ENCODE peak calls at places on chromosomes 6 and 20, in ten cellular contexts. Q is body of pancreas, V is stomach, P is cardiac muscle cell, D is psoas muscle, N is transverse colon, L is hepatocyte, T is left lung, C is Caco-2, G is IMR-90. J is an unnamed sample. For H3K4me1, the result is how much of the 10 kb centered on the place peaks cover.

GRCh38 chr6:168206186-168206585 is 113.4 kb downstream of the DACT2 start:
- DNase-seq in L (no peak), G (no peak), Q (no peak), N (no peak), T (no peak), C (no peak), P (no peak), V (no peak), D (no peak), J (no peak)

GRCh38 chr20:57405236-57406016 is 14.2 kb downstream of the RBM38 start:
- DNase-seq in V (no peak), Q (no peak), N (no peak), D (peak), G (no peak), T (no peak), C (no peak), L (no peak), P (no peak), J (no peak)

GRCh38 chr6:110643175-110643574 is 166.8 kb upstream of the SLC22A16 start:
- DNase-seq in Q (no peak), C (no peak), P (no peak), L (no peak), V (no peak), T (no peak), G (peak), D (no peak), N (no peak), J (no peak)

GRCh38 chr20:50281831-50282591 is 91.4 kb downstream of the CEBPB start:
- DNase-seq in D (no peak), N (no peak), C (peak), G (no peak), V (no peak), P (no peak), T (no peak), L (no peak), Q (no peak), J (no peak)

GRCh38 chr6:44304282-44305199 is 8.6 kb downstream of the AARS2 start:
- DNase-seq in T (no peak), P (peak), Q (no peak), N (no peak), V (no peak), G (peak), L (peak), D (peak), C (peak), J (peak)

GRCh38 chr6:169571123-169571962 is 130.5 kb downstream of the WDR27 start:
- DNase-seq in G (peak), P (no peak), N (no peak), L (no peak), T (no peak), Q (no peak), D (no peak), V (no peak), C (no peak), J (no peak)

GRCh38 chr6:158047120-158047518 is 65.5 kb downstream of the SYNJ2 start:
- DNase-seq in L (peak), G (peak), C (no peak), P (no peak), N (peak), Q (no peak), V (no peak), D (peak), T (no peak), J (no peak)

GRCh38 chr20:19692100-19692499 is 66.0 kb upstream of the RIN2 start:
- DNase-seq in D (no peak), Q (no peak), C (no peak), N (no peak), G (peak), V (no peak), P (no peak), T (no peak), L (no peak), J (no peak)

GRCh38 chr6:16854986-16855385 is 93.7 kb upstream of the ATXN1 start:
- DNase-seq in G (peak), L (no peak), D (no peak), P (no peak), V (no peak), Q (no peak), T (no peak), N (no peak), C (no peak), J (no peak)

GRCh38 chr6:137116807-137117206 is 56.6 kb downstream of the IL22RA2 start:
- DNase-seq in L (no peak), V (no peak), P (no peak), T (no peak), Q (no peak), G (no peak), C (no peak), N (no peak), D (no peak), J (no peak)

GRCh38 chr20:41958391-41958790 is 340.2 kb upstream of the CHD6 start:
- DNase-seq in G (no peak), C (no peak), P (no peak), D (no peak), N (no peak), Q (no peak), T (no peak), L (no peak), V (no peak), J (no peak)

GRCh38 chr20:19995220-19995863 is 21.8 kb upstream of the NAA20 start:
- DNase-seq in C (peak), L (peak), V (no peak), G (peak), P (peak), T (no peak), Q (no peak), N (no peak), D (no peak), J (peak)

GRCh38 chr20:21048841-21049273 is 57.3 kb downstream of the LINC00237 start:
- DNase-seq in V (peak), D (peak), L (no peak), P (peak), T (no peak), G (no peak), C (peak), N (peak), Q (peak), J (peak)

GRCh38 chr20:55488593-55488992 is 516.7 kb downstream of the CBLN4 start:
- DNase-seq in C (no peak), V (no peak), P (no peak), D (no peak), N (no peak), L (peak), G (no peak), T (no peak), Q (no peak), J (no peak)

GRCh38 chr20:50267041-50267865 is 76.6 kb downstream of the CEBPB start:
- DNase-seq in G (peak), Q (peak), N (peak), L (peak), D (peak), T (peak), P (no peak), C (peak), V (peak), J (peak)

GRCh38 chr6:112237644-112238043 is 16.7 kb downstream of the LAMA4 start:
- DNase-seq in V (peak), Q (no peak), T (no peak), N (peak), C (no peak), G (peak), P (no peak), D (no peak), L (no peak), J (no peak)

GRCh38 chr6:5277589-5277988 is 16.3 kb downstream of the FARS2 start:
- DNase-seq in N (no peak), G (no peak), Q (no peak), C (no peak), T (no peak), D (no peak), L (no peak), P (no peak), V (no peak), J (no peak)

GRCh38 chr6:153214439-153214838 is 83.4 kb upstream of the RGS17 start:
- DNase-seq in T (no peak), Q (no peak), N (no peak), G (no peak), P (no peak), L (no peak), D (no peak), C (no peak), V (no peak), J (no peak)

DNA sequence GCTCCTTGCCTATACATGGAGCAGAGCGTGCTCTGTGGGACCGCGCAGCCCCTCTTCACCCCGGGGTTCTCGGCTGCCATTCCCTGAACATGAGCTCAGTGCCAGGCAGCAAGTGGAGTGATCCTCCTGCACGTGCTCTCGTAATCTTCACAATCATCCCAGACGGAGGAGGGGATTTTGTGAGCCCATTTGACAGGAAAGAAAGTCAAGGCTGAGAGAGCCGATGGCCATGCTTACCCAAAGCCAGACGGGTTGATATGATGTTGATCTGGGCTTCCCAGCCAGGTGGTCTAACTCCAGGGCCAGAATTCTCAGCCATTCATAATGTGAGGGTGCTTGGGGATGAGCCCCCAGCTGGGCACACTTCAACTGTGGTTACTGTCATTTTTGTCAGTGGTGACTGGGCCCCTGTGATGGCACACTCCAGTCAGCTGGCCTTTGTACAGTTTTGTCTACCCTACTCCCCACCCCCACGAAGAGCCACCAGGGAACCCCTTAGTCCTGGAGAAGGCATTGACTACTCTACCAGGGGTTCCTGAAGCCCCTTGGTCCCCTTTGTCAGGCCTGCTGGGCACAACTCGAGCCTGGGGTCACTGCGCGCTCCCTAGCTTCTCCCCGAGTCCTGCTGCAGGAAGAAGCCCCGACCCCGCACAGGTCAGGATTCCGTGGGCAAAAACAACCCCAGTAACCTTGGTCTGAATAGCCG is 1.5 kb downstream of the APCDD1L start:
- DNase-seq in Q (no peak), V (no peak), T (no peak), C (no peak), L (no peak), P (no peak), G (no peak), N (no peak), D (no peak), J (no peak)
- H3K4me3 ChIP-seq in Q (no peak), V (peak), T (no peak), C (no peak), L (no peak), P (no peak), G (peak), N (no peak), D (no peak), J (no peak)

DNA sequence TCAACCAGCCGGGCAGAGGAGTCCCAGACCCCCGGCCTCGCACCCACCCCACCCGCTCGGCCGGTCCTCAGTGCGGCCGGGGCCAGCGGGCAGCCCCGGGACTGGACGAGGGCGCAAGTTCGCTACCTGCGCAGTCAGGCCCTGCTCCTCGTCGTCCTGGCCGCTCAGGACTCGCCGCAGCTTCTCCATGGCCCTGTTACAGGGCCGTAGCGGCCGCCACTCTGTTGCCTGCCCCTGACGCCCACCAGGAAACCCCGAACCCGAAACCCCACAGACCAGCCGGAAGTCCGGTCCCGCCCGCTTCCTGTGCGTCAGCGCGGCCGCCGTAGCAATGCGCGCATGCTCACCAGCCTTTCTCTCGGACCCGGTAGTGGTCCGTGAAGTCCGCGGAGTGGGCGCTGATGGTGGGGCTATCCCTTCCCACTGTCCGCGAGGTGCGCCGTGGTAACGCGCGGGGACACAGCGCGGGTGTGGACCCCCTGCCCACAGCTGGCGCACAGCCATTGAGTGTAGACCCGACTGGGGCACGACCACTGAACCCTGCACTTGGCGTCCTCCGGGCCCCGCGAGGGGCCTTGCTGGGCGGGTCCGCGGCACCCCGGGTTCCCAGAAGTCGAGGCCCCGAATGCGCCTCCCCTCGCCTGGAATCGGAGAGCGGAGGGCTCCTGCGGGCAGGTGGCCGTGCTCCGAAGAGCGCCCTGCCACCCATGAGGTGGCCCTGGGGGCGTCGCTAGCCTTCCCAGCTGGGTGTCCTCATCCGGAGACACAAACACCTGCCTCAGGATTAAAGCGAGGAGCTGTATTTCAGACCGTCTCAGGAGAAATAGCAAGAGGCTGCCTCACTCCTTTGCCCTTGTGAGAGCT is at the start of gene SFT2D1:
- DNase-seq in Q (peak), P (peak), L (peak), N (peak), G (peak), T (peak), V (peak), C (peak), D (peak), J (peak)
- H3K4me1 ChIP-seq in Q (under half), P (under half), L (under half), N (under half), G (under half), T (half or more), V (under half), C (under half), D (under half), J (under half)

DNA sequence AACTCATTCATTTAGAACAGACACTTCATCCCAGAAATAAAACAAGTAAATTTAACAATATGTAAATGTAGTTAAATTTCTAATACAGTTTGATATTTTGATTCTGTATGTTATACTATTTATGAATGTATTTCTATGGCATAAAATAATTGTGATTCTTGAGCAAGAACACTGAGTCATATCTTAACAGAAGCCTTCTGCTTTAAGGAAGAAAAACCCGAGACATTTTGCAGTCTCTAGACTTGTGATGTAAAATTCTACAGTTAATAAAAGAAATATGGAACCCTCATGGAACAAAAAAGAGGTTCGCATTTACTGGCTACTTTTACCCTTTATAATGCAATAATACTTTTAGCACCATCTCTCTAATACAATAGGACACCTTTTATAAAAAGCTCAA is 47.9 kb upstream of the SCML4 start:
- DNase-seq in Q (no peak), V (no peak), G (peak), C (no peak), D (no peak), P (no peak), T (no peak), L (no peak), N (no peak), J (no peak)
- TF ChIP-seq CTCF in Q (no peak), V (no peak), G (no peak), C (no peak), D (no peak), P (no peak), T (no peak), L (no peak), N (no peak), J (no peak)

DNA sequence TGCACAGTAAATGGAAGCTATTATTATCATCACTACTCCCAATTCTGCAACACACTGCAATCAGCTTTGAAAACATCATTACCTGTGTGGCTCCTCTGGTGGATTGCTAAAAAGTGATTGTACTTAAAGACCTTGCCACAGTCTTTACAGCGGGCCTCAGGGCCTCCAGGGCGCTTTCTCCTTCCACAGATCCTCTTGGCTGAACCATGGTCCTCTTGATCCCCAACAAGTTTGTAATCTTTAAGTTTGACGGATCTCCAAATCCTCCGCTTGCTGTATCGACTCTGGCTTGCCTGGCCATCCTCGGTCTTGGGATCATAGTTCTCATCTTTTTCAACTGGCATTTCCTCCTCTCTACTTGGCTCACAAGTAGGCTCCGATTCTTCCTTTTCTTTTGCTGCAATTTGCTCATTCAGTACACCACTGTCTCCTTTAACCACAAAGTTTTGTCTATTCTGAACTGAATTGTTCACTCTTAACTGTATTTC is 2.0 kb downstream of the ZBTB24 start:
- DNase-seq in C (no peak), D (no peak), T (no peak), N (no peak), G (no peak), V (no peak), Q (no peak), P (no peak), L (no peak), J (no peak)
- H3K4me3 ChIP-seq in C (no peak), D (peak), T (peak), N (no peak), G (no peak), V (peak), Q (no peak), P (no peak), L (no peak), J (no peak)

DNA sequence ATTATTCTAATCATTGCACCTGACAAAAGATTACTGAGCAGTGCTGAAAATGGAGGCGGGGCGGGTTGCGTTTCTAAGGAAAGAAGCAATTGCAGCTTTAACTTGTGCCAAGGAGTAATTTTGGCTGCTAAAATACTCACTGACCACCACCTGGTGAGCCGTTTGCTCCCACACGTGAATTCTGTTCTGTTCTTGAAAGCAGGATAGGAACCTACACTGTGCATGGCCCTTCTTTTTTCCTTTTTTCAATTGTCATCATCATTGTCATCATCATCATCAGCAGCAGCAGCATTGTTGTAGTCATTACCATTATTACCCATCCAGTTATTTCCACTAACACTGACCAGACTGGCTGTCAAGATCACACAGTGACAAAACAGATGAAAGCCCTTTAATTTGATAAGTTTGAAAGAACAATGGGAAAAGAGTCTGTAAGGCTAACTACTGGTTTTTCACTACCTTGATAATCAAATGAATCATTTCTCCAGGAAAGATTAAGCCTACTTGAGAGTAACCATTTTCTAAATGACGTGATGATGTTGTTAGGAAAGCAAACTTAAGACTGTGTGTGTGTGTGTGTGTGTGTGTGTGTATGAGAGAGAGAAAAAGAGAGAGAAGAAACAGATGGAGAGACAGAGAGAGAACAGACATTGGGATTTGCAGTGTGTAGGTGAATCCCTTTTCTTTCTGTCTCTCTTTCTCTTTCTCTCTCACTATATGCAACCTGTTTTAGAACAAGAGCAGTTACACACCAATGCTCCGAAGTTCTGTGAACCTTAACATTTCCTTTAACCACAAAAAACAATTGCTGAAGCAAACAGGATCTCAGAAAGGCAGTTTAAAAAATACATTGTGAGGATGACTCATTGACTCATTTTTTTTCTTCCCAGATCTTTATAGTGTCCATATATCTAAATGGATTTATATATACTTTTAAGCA is 3.7 kb downstream of the RIPOR2 start:
- DNase-seq in C (no peak), L (no peak), D (no peak), N (no peak), P (no peak), T (no peak), G (peak), Q (no peak), V (no peak), J (peak)
- H3K4me1 ChIP-seq in C (under half), L (under half), D (under half), N (under half), P (under half), T (half or more), G (under half), Q (under half), V (under half), J (under half)

GRCh38 chr20:63889241-63890200 is 5.4 kb upstream of the DNAJC5 start:
- DNase-seq in C (no peak), L (no peak), D (no peak), N (no peak), Q (no peak), G (peak), P (no peak), T (no peak), V (peak), J (no peak)

GRCh38 chr20:63884506-63885263 is 10.2 kb upstream of the DNAJC5 start:
- DNase-seq in N (no peak), P (no peak), C (no peak), T (no peak), G (no peak), D (peak), L (no peak), Q (no peak), V (peak), J (no peak)

GRCh38 chr20:63885264-63886053 is 9.5 kb upstream of the DNAJC5 start:
- DNase-seq in L (no peak), G (no peak), N (peak), D (no peak), C (peak), T (no peak), Q (no peak), V (peak), P (no peak), J (no peak)

GRCh38 chr20:63886921-63887320 is 8.0 kb upstream of the DNAJC5 start:
- DNase-seq in P (no peak), N (no peak), G (no peak), T (no peak), D (no peak), L (no peak), V (no peak), Q (no peak), C (no peak), J (no peak)

GRCh38 chr20:63886054-63886419 is 8.9 kb upstream of the DNAJC5 start:
- DNase-seq in L (no peak), V (no peak), N (no peak), D (no peak), P (no peak), G (no peak), T (no peak), C (no peak), Q (no peak), J (no peak)
- TF ChIP-seq CTCF in L (no peak), V (no peak), N (no peak), D (no peak), P (no peak), G (no peak), T (no peak), C (no peak), Q (no peak), J (no peak)

DNA sequence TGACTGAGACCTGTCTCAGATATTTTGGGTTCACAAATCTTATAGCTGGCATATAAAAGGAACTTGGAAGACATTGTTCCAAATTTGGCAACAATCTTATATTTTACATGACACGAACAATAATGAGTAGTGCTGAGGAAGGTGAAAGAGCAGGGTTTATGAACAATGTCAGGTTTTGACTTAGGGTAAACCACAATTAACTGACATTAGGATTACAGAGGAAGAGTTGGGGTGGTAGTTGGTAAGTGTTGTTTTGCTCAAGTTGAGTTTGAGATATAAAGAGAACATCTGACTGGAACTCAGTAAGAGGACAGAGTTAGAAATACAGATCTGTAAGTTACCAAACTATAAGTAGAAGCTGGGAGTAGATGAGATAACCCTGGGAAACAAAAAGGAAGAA is 15.2 kb downstream of the RTN4IP1 start:
- DNase-seq in T (no peak), D (no peak), N (no peak), C (no peak), G (no peak), P (no peak), L (no peak), Q (no peak), V (no peak), J (no peak)
- H3K4me3 ChIP-seq in T (no peak), D (no peak), N (no peak), C (no peak), G (no peak), P (no peak), L (no peak), Q (no peak), V (no peak), J (no peak)

J was measured in thyroid gland.